ENCODE peak calls at places on chromosome 5, in seven cellular contexts. M is heart left ventricle, A is endothelial cell of umbilical vein, N is tibial nerve, D is A549, I is suprapubic skin, L is Peyer's patch. G is an unnamed sample.

GRCh38 chr5:9924614-9925013 is 294.5 kb upstream of the TAS2R1 start:
- DNase-seq in M (no peak), A (no peak), N (no peak), D (peak; percentile 29), I (no peak), L (no peak), G (no peak)

GRCh38 chr5:106894964-106895363 is 775.8 kb downstream of the EFNA5 start:
- DNase-seq in M (no peak), A (no peak), N (no peak), D (no peak), I (no peak), L (no peak), G (no peak)

GRCh38 chr5:57976506-57976905 is 483.4 kb downstream of the PLK2 start:
- DNase-seq in M (no peak), A (no peak), N (no peak), D (no peak), I (no peak), L (no peak), G (no peak)

GRCh38 chr5:178826216-178826615 is 33.5 kb upstream of the ZNF354B start:
- DNase-seq in M (no peak), A (no peak), N (no peak), D (no peak), I (no peak), L (no peak), G (no peak)

GRCh38 chr5:171612749-171613148 is 172.9 kb upstream of the SMIM23 start:
- DNase-seq in M (no peak), A (no peak), N (no peak), D (no peak), I (no peak), L (no peak), G (no peak)

GRCh38 chr5:71834575-71834974 is 115.5 kb downstream of the CARTPT start:
- DNase-seq in M (no peak), A (peak; percentile 16), N (no peak), D (no peak), I (no peak), L (no peak), G (no peak)

GRCh38 chr5:68141494-68141893 is 74.1 kb upstream of the PIK3R1 start:
- DNase-seq in M (no peak), A (peak; percentile 18), N (no peak), D (no peak), I (no peak), L (no peak), G (no peak)

GRCh38 chr5:124867064-124867707 is 120.7 kb upstream of the ZNF608 start:
- DNase-seq in M (no peak), A (no peak), N (no peak), D (no peak), I (no peak), L (no peak), G (no peak)

GRCh38 chr5:97056263-97056662 is 86.1 kb downstream of the LIX1 start:
- DNase-seq in M (no peak), A (no peak), N (no peak), D (no peak), I (no peak), L (no peak), G (no peak)

GRCh38 chr5:160296496-160296895 is 15.9 kb downstream of the CCNJL start:
- DNase-seq in M (no peak), A (no peak), N (no peak), D (no peak), I (no peak), L (no peak), G (no peak)

GRCh38 chr5:141393267-141393666 is 834 bp downstream of the PCDHGA8 start:
- DNase-seq in M (no peak), A (no peak), N (no peak), D (no peak), I (no peak), L (no peak), G (no peak)
- H3K9me3 ChIP-seq in M (peaks cover 92% of the 10 kb centered on the region), A (peaks cover 2% of the 10 kb centered on the region), N (peaks cover 87% of the 10 kb centered on the region), D (peaks cover 67% of the 10 kb centered on the region), I (peaks cover 73% of the 10 kb centered on the region), L (peaks cover 60% of the 10 kb centered on the region), G (no peaks in the 10 kb centered on the region)

GRCh38 chr5:113253037-113253436 is 181.8 kb downstream of the TSSK1B start:
- DNase-seq in M (no peak), A (no peak), N (no peak), D (no peak), I (no peak), L (no peak), G (no peak)

GRCh38 chr5:113246371-113246870 is 188.4 kb downstream of the TSSK1B start:
- DNase-seq in M (no peak), A (peak; percentile 53), N (no peak), D (no peak), I (no peak), L (no peak), G (peak; percentile 41)

GRCh38 chr5:113252066-113252465 is 182.7 kb downstream of the TSSK1B start:
- DNase-seq in M (no peak), A (no peak), N (no peak), D (no peak), I (no peak), L (no peak), G (no peak)

GRCh38 chr5:113249216-113249615 is 185.6 kb downstream of the TSSK1B start:
- DNase-seq in M (no peak), A (peak; percentile 87), N (no peak), D (no peak), I (no peak), L (no peak), G (no peak)

DNA sequence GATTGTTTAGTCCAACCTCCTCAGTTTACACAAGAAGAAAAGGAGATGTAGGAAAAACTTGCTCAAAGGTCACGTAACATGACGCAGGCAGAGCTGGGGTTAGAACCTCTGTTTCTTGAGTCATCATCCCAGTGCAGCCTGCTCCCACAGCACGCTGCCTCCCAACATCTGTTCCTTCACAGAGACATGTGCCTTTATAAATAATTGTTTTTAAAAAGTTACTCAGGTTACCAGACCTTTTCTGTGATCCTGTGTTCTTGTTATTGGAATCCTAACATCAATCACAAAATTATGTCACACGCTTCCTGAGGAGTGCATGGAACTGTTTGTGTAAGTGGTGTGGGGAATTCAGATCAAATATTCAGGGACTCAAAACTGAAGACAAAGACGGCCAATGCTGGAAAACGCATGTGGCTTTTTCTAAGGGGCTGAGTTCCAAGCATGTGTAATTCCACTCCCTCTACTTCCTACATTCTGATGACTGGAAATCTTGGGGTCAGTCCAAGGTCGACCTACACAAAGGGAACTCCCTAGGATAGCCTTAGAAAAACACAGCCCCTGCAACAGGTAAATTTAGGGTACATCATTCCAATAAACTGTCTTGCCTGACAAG is 184.3 kb downstream of the TSSK1B start:
- DNase-seq in M (peak; percentile 48), A (peak; percentile 98), N (peak; percentile 42), D (no peak), I (no peak), L (no peak), G (peak; percentile 64)
- H3K27ac ChIP-seq in M (peak overlapping the region; percentile 39), A (peak overlapping the region; percentile 68), N (peak overlapping the region; percentile 77), D (no peak overlapping the region), I (peak overlapping the region; percentile 25), L (no peak overlapping the region), G (peak overlapping the region; percentile 73)

DNA sequence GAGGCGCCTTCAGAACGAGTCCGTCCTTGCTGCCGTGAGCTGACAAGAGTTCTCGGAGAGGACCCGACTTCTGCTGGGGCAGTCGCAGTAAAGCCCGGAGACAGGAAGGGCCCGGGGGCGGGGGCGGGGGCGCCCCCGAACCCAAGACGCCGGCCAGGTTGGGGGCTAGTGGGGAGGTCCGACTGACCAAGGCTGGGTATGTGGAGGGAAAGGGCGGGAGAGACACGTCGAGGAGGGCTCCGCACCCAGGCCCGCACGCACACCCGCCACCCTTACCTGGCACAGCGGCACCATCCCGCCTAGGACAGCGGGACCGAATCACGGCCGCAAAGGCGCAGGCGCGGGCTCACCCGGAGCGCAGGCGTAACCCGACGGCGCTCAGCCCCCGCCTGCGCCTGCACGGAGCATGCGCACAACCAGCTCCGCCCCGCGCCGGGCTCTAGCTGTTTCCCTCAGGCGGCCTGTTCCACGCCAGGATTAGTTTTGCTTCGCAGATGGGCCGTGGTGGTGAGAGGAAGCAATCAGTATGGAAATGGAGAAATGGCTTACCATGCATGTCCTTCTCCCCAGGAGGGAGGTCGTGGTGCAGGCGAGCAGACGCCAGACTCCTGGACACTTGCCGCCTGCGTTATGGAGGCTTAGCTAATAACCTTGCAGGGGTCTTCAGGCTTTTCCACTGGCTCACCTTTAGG is at the start of gene MOCS2:
- DNase-seq in M (peak; percentile 94), A (peak; percentile 94), N (peak; percentile 80), D (peak; percentile 94), I (peak; percentile 91), L (peak; percentile 85), G (peak; percentile 91)
- TF ChIP-seq POLR2A in M (peak; percentile 82), A (peak; percentile 96), N (peak; percentile 86), D (peak; percentile 95), I (no peak), L (peak; percentile 76), G (peak; percentile 86)

DNA sequence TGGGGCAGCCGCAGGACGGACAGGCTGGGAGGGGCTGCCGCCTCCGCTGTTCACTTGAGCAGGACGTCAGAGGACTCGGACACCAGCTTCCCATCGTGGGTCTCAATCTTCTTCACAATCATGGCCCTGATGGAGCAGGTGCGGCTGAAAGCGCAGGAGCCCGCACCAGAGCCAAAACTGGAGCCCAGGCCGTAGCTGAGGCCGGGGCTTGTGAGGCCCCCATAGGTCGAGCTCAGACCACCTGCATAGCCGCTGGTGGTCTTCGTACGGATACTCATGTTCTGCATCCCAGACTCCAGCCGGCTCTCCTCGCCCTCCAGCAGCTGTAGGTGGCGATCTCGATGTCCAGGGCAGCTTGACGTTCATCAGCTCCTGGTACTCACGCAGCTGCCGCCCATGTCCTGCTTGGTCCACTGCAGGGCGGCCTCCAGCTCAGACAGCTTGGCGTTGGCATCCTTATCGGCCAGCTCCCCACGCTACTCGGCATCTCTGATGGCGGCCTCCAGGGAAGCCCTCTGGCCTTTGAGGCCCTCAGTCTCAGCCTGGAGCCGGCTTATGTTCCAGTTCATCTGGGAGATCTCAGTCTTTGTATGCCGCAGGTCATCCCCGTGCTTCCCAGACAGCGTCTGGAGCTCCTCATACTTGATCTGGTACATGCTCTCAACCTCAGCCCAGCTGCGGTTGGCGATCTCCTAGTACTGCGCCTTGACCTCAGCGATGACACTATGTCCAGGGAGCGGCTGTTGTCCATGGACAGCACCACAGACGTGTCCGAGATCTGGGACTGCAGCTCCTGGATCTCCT is 43.7 kb upstream of the DEPDC1B start:
- DNase-seq in M (no peak), A (no peak), N (no peak), D (no peak), I (no peak), L (no peak), G (no peak)
- H3K9me3 ChIP-seq in M (peaks cover 7% of the 10 kb centered on the region), A (no peaks in the 10 kb centered on the region), N (no peaks in the 10 kb centered on the region), D (peaks cover 3% of the 10 kb centered on the region), I (no peaks in the 10 kb centered on the region), L (no peaks in the 10 kb centered on the region), G (no peaks in the 10 kb centered on the region)

GRCh38 chr5:134545070-134545868 is 19.8 kb downstream of the JADE2 start:
- DNase-seq in M (peak; percentile 73), A (no peak), N (no peak), D (no peak), I (no peak), L (peak; percentile 66), G (peak; percentile 83)
- H3K27ac ChIP-seq in M (peak overlapping the region; percentile 72), A (no peak overlapping the region), N (peak overlapping the region; percentile 69), D (no peak overlapping the region), I (no peak overlapping the region), L (peak overlapping the region; percentile 82), G (peak overlapping the region; percentile 59)

G was measured in uterus.